ENCODE peak calls at places on chromosomes 5 and 9, in five cellular contexts. One of them, this sample, is unnamed.

GRCh38 chr9:85228111-85228855 is 513.5 kb downstream of the AGTPBP1 start:
- DNase-seq in EH: no peak
- DNase-seq in naive B cell: no peak
- DNase-seq in HTR-8/SVneo: no peak
- DNase-seq in T-helper 1 cell: no peak
- DNase-seq in this sample: no peak

GRCh38 chr5:36164461-36164860 is 12.6 kb downstream of the SKP2 start:
- DNase-seq in EH: no peak
- DNase-seq in naive B cell: no peak
- DNase-seq in HTR-8/SVneo: no peak
- DNase-seq in T-helper 1 cell: no peak
- DNase-seq in this sample: no peak

GRCh38 chr5:124661317-124662141 is 84.9 kb downstream of the ZNF608 start:
- DNase-seq in EH: peak
- DNase-seq in naive B cell: no peak
- DNase-seq in HTR-8/SVneo: peak
- DNase-seq in T-helper 1 cell: no peak
- DNase-seq in this sample: peak

GRCh38 chr9:108874058-108874788 is 12.2 kb downstream of the ACTL7A start:
- DNase-seq in EH: no peak
- DNase-seq in naive B cell: no peak
- DNase-seq in HTR-8/SVneo: no peak
- DNase-seq in T-helper 1 cell: no peak
- DNase-seq in this sample: no peak

GRCh38 chr5:11182441-11183080 is 421.5 kb upstream of the DAP start:
- DNase-seq in EH: peak
- DNase-seq in naive B cell: no peak
- DNase-seq in HTR-8/SVneo: peak
- DNase-seq in T-helper 1 cell: no peak
- DNase-seq in this sample: peak

GRCh38 chr9:113488490-113488889 is 25.0 kb downstream of the RGS3 start:
- DNase-seq in EH: peak
- DNase-seq in naive B cell: no peak
- DNase-seq in HTR-8/SVneo: no peak
- DNase-seq in T-helper 1 cell: no peak
- DNase-seq in this sample: no peak

GRCh38 chr5:28077291-28078240 is 1039.2 kb upstream of the CDH9 start:
- DNase-seq in EH: no peak
- DNase-seq in naive B cell: no peak
- DNase-seq in HTR-8/SVneo: no peak
- DNase-seq in T-helper 1 cell: no peak
- DNase-seq in this sample: no peak

GRCh38 chr9:87521834-87522233 is 24.2 kb downstream of the DAPK1 start:
- DNase-seq in EH: no peak
- DNase-seq in naive B cell: no peak
- DNase-seq in HTR-8/SVneo: no peak
- DNase-seq in T-helper 1 cell: no peak
- DNase-seq in this sample: no peak

GRCh38 chr5:50963647-50964584 is 297.5 kb downstream of the PARP8 start:
- DNase-seq in EH: no peak
- DNase-seq in naive B cell: no peak
- DNase-seq in HTR-8/SVneo: no peak
- DNase-seq in T-helper 1 cell: no peak
- DNase-seq in this sample: no peak

GRCh38 chr5:42887094-42887493 is 75.4 kb upstream of the SELENOP start:
- DNase-seq in EH: no peak
- DNase-seq in naive B cell: no peak
- DNase-seq in HTR-8/SVneo: no peak
- DNase-seq in T-helper 1 cell: no peak
- DNase-seq in this sample: peak

GRCh38 chr9:137042751-137043727 is 2.9 kb downstream of the NPDC1 start:
- DNase-seq in EH: no peak
- DNase-seq in naive B cell: no peak
- DNase-seq in HTR-8/SVneo: no peak
- DNase-seq in T-helper 1 cell: no peak
- DNase-seq in this sample: no peak

GRCh38 chr9:124480621-124480981 is 26.6 kb downstream of the NR5A1 start:
- DNase-seq in EH: peak
- DNase-seq in naive B cell: no peak
- DNase-seq in HTR-8/SVneo: no peak
- DNase-seq in T-helper 1 cell: no peak
- DNase-seq in this sample: peak

GRCh38 chr9:114908796-114909448 is 21.5 kb downstream of the TNFSF8 start:
- DNase-seq in EH: peak
- DNase-seq in naive B cell: no peak
- DNase-seq in HTR-8/SVneo: no peak
- DNase-seq in T-helper 1 cell: peak
- DNase-seq in this sample: no peak

GRCh38 chr5:179196420-179197079 is 136.4 kb downstream of the ZNF354C start:
- DNase-seq in EH: no peak
- DNase-seq in naive B cell: no peak
- DNase-seq in HTR-8/SVneo: no peak
- DNase-seq in T-helper 1 cell: no peak
- DNase-seq in this sample: no peak

GRCh38 chr5:98774192-98775046 is 956 bp downstream of the RGMB start:
- DNase-seq in EH: peak
- DNase-seq in naive B cell: peak
- DNase-seq in HTR-8/SVneo: no peak
- DNase-seq in T-helper 1 cell: peak
- DNase-seq in this sample: peak

GRCh38 chr5:100647461-100648230 is 112.5 kb downstream of the FAM174A start:
- DNase-seq in EH: no peak
- DNase-seq in naive B cell: no peak
- DNase-seq in HTR-8/SVneo: no peak
- DNase-seq in T-helper 1 cell: peak
- DNase-seq in this sample: peak

GRCh38 chr5:18798058-18798457 is 1163.8 kb downstream of the TAF11L14 start:
- DNase-seq in EH: no peak
- DNase-seq in naive B cell: no peak
- DNase-seq in HTR-8/SVneo: no peak
- DNase-seq in T-helper 1 cell: no peak
- DNase-seq in this sample: no peak

GRCh38 chr5:97550164-97550563 is 367.1 kb upstream of the RIOK2 start:
- DNase-seq in EH: peak
- DNase-seq in naive B cell: no peak
- DNase-seq in HTR-8/SVneo: peak
- DNase-seq in T-helper 1 cell: no peak
- DNase-seq in this sample: no peak

GRCh38 chr9:98164912-98165311 is 27.5 kb downstream of the CORO2A start:
- DNase-seq in EH: no peak
- DNase-seq in naive B cell: no peak
- DNase-seq in HTR-8/SVneo: no peak
- DNase-seq in T-helper 1 cell: no peak
- DNase-seq in this sample: no peak

GRCh38 chr9:91302831-91303230 is 58.9 kb downstream of the AUH start:
- DNase-seq in EH: peak
- DNase-seq in naive B cell: no peak
- DNase-seq in HTR-8/SVneo: peak
- DNase-seq in T-helper 1 cell: no peak
- DNase-seq in this sample: peak

GRCh38 chr9:109110326-109111014 is 9.3 kb downstream of the TMEM245 start:
- DNase-seq in EH: peak
- DNase-seq in naive B cell: no peak
- DNase-seq in HTR-8/SVneo: no peak
- DNase-seq in T-helper 1 cell: peak
- DNase-seq in this sample: no peak

GRCh38 chr9:86020731-86021130 is 78.6 kb downstream of the GOLM1 start:
- DNase-seq in EH: no peak
- DNase-seq in naive B cell: no peak
- DNase-seq in HTR-8/SVneo: no peak
- DNase-seq in T-helper 1 cell: no peak
- DNase-seq in this sample: no peak